ENCODE peak calls at places on chromosome 12, in seven cellular contexts. V is GM23248, T is GM23338, H is neural progenitor cell, J is HCT116, M is hepatocyte, K is OCI-LY7. E is an unnamed sample.

GRCh38 chr12:81245458-81245857 is 167.6 kb downstream of the ACSS3 start:
- DNase-seq in V (no peak), T (no peak), H (no peak), J (no peak), M (peak), K (no peak), E (no peak)

GRCh38 chr12:56315256-56315625 is 547 bp downstream of the CNPY2 start:
- DNase-seq in V (no peak), T (peak), H (peak), J (no peak), M (peak), K (peak), E (peak)

GRCh38 chr12:12048266-12048665 is 22.5 kb upstream of the BCL2L14 start:
- DNase-seq in V (no peak), T (no peak), H (no peak), J (no peak), M (no peak), K (no peak), E (no peak)

GRCh38 chr12:110102255-110102654 is 21.9 kb upstream of the IFT81 start:
- DNase-seq in V (peak), T (peak), H (peak), J (peak), M (peak), K (peak), E (peak)

GRCh38 chr12:27583057-27583797 is 59.2 kb downstream of the PPFIBP1 start:
- DNase-seq in V (no peak), T (no peak), H (no peak), J (no peak), M (no peak), K (no peak), E (no peak)

GRCh38 chr12:100199347-100200136 is 1.1 kb upstream of the ACTR6 start:
- DNase-seq in V (peak), T (peak), H (peak), J (peak), M (peak), K (peak), E (peak)

GRCh38 chr12:118070650-118071049 is 9.7 kb upstream of the WSB2 start:
- DNase-seq in V (no peak), T (no peak), H (no peak), J (no peak), M (no peak), K (no peak), E (no peak)

GRCh38 chr12:79643821-79644220 is 46.9 kb downstream of the PAWR start:
- DNase-seq in V (no peak), T (no peak), H (no peak), J (no peak), M (no peak), K (no peak), E (no peak)

GRCh38 chr12:114306646-114307045 is 99.3 kb downstream of the TBX5 start:
- DNase-seq in V (peak), T (no peak), H (no peak), J (no peak), M (no peak), K (no peak), E (no peak)

GRCh38 chr12:122850695-122851350 is 15.6 kb downstream of the HIP1R start:
- DNase-seq in V (peak), T (no peak), H (no peak), J (no peak), M (no peak), K (no peak), E (no peak)

GRCh38 chr12:121966959-121967358 is 48.6 kb downstream of the CFAP251 start:
- DNase-seq in V (no peak), T (no peak), H (no peak), J (no peak), M (no peak), K (no peak), E (no peak)

GRCh38 chr12:54136844-54137580 is 51.8 kb downstream of the SMUG1 start:
- DNase-seq in V (peak), T (no peak), H (no peak), J (no peak), M (peak), K (no peak), E (no peak)

GRCh38 chr12:114683709-114684097 is 272 bp downstream of the TBX3 start:
- DNase-seq in V (no peak), T (peak), H (no peak), J (no peak), M (no peak), K (no peak), E (no peak)

GRCh38 chr12:14936224-14936861 is 2.0 kb downstream of the ERP27 start:
- DNase-seq in V (peak), T (peak), H (peak), J (no peak), M (no peak), K (no peak), E (no peak)

GRCh38 chr12:14263742-14264141 is 101.7 kb upstream of the ATF7IP start:
- DNase-seq in V (no peak), T (no peak), H (no peak), J (no peak), M (no peak), K (no peak), E (no peak)

GRCh38 chr12:112971248-112971647 is 7.1 kb upstream of the OAS2 start:
- DNase-seq in V (no peak), T (no peak), H (no peak), J (no peak), M (no peak), K (no peak), E (no peak)

GRCh38 chr12:124720687-124721500 is 142.8 kb downstream of the SCARB1 start:
- DNase-seq in V (peak), T (no peak), H (no peak), J (no peak), M (peak), K (no peak), E (no peak)

GRCh38 chr12:1805441-1806081 is 14.8 kb upstream of the LRTM2 start:
- DNase-seq in V (no peak), T (no peak), H (no peak), J (no peak), M (no peak), K (no peak), E (no peak)

GRCh38 chr12:69685810-69686209 is 13.3 kb downstream of the BEST3 start:
- DNase-seq in V (peak), T (no peak), H (no peak), J (no peak), M (no peak), K (no peak), E (no peak)

GRCh38 chr12:54725233-54725843 is 77.2 kb upstream of the DCD start:
- DNase-seq in V (peak), T (peak), H (peak), J (peak), M (peak), K (peak), E (peak)

GRCh38 chr12:76317976-76318375 is 30.2 kb downstream of the BBS10 start:
- DNase-seq in V (no peak), T (no peak), H (no peak), J (no peak), M (no peak), K (no peak), E (peak)

GRCh38 chr12:109247831-109248654 is 61.0 kb downstream of the FOXN4 start:
- DNase-seq in V (no peak), T (no peak), H (no peak), J (no peak), M (peak), K (no peak), E (no peak)

GRCh38 chr12:75883241-75883640 is 148.3 kb downstream of the PHLDA1 start:
- DNase-seq in V (no peak), T (no peak), H (no peak), J (no peak), M (no peak), K (no peak), E (no peak)

GRCh38 chr12:121107681-121108080 is 25.0 kb upstream of the P2RX7 start:
- DNase-seq in V (peak), T (no peak), H (no peak), J (no peak), M (no peak), K (no peak), E (no peak)

GRCh38 chr12:49537709-49538601 is 875 bp upstream of the KCNH3 start:
- DNase-seq in V (peak), T (peak), H (peak), J (no peak), M (peak), K (peak), E (peak)

GRCh38 chr12:42468341-42468821 is 121.2 kb downstream of the PRICKLE1 start:
- DNase-seq in V (no peak), T (no peak), H (no peak), J (no peak), M (no peak), K (peak), E (peak)

GRCh38 chr12:66074561-66074960 is 56.0 kb downstream of the LLPH start:
- DNase-seq in V (peak), T (no peak), H (no peak), J (no peak), M (no peak), K (no peak), E (no peak)

GRCh38 chr12:29389295-29389919 is 8.4 kb upstream of the ERGIC2 start:
- DNase-seq in V (no peak), T (no peak), H (no peak), J (no peak), M (no peak), K (no peak), E (no peak)

GRCh38 chr12:57135939-57136338 is 7.7 kb downstream of the LRP1 start:
- DNase-seq in V (peak), T (peak), H (peak), J (no peak), M (peak), K (no peak), E (no peak)

GRCh38 chr12:80711866-80712265 is 4.4 kb downstream of the MYF6 start:
- DNase-seq in V (no peak), T (no peak), H (no peak), J (no peak), M (no peak), K (no peak), E (no peak)

GRCh38 chr12:21677204-21677603 is 19.6 kb upstream of the LDHB start:
- DNase-seq in V (no peak), T (no peak), H (no peak), J (no peak), M (no peak), K (no peak), E (no peak)

GRCh38 chr12:21676781-21677180 is 19.1 kb upstream of the LDHB start:
- DNase-seq in V (no peak), T (no peak), H (no peak), J (no peak), M (no peak), K (no peak), E (no peak)

GRCh38 chr12:21677622-21678277 is 20.1 kb upstream of the LDHB start:
- DNase-seq in V (no peak), T (no peak), H (no peak), J (no peak), M (no peak), K (no peak), E (no peak)

GRCh38 chr12:21675641-21676040 is 18.0 kb upstream of the LDHB start:
- DNase-seq in V (no peak), T (no peak), H (no peak), J (no peak), M (no peak), K (no peak), E (no peak)

GRCh38 chr12:21678959-21679358 is 21.3 kb upstream of the LDHB start:
- DNase-seq in V (no peak), T (no peak), H (no peak), J (no peak), M (no peak), K (no peak), E (no peak)
- TF ChIP-seq EZH2phosphoT487 in V (no peak), T (no peak), H (no peak), J (no peak), M (no peak), K (no peak), E (no peak)

GRCh38 chr12:133026996-133027395 is 10.3 kb upstream of the ZNF84 start:
- DNase-seq in V (no peak), T (no peak), H (no peak), J (no peak), M (no peak), K (no peak), E (no peak)

DNA sequence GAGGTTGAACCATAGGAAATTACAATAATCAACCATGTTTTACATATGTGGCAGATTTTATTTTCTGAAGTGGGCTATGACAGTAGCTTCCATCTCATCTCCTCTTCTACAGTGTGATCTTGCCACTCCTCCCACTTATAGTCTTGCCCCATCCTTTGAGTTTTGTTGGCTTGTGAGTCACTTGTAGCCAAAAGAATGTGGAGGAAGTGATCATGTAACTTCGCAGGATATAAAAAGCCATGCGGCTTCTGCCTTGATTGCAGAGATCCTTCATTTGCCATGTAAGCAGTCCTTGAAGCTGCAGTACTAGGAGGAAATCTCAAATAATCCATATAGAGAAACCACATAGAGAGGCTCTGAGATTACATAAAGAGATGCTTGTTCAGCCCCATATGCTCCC is 13.7 kb upstream of the ZNF84 start:
- DNase-seq in V (peak), T (no peak), H (no peak), J (no peak), M (no peak), K (no peak), E (no peak)
- TF ChIP-seq EZH2phosphoT487 in V (no peak), T (no peak), H (no peak), J (no peak), M (no peak), K (no peak), E (no peak)

DNA sequence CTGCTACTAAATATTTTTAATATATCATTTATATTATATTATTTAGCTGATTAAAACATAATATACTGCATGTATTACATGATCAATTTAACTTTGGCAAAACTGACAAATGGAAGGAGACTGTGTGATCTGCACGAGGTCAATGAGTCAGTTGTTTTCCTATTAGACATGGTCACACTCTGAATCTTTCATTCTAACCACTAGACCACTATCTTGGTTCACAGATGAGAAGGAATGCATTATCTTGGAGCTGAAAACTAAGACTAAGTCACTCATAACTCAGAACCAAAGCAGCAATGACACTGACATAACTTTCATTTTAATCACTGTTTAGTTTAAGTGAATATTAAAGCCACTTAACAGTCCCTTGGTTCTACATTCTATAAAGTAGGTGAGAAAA is 37.4 kb downstream of the GNPTAB start:
- DNase-seq in V (peak), T (no peak), H (no peak), J (no peak), M (no peak), K (no peak), E (no peak)
- TF ChIP-seq EZH2phosphoT487 in V (no peak), T (no peak), H (no peak), J (no peak), M (no peak), K (no peak), E (no peak)

GRCh38 chr12:64611430-64612286 is 1.4 kb downstream of the RASSF3 start:
- DNase-seq in V (peak), T (no peak), H (peak), J (no peak), M (peak), K (peak), E (peak)

GRCh38 chr12:64609543-64610091 is 678 bp upstream of the RASSF3 start:
- DNase-seq in V (peak), T (no peak), H (peak), J (no peak), M (peak), K (peak), E (peak)

GRCh38 chr12:64608901-64609542 is 1.3 kb upstream of the RASSF3 start:
- DNase-seq in V (peak), T (peak), H (peak), J (peak), M (peak), K (peak), E (peak)

GRCh38 chr12:64610092-64610659 is at the start of gene RASSF3:
- DNase-seq in V (peak), T (peak), H (peak), J (peak), M (peak), K (peak), E (peak)

GRCh38 chr12:64610660-64611429 is 550 bp downstream of the RASSF3 start:
- DNase-seq in V (peak), T (peak), H (peak), J (no peak), M (peak), K (peak), E (peak)
- TF ChIP-seq EZH2phosphoT487 in V (no peak), T (no peak), H (no peak), J (no peak), M (no peak), K (no peak), E (no peak)